ENCODE peak calls at places on chromosomes 4 and X, in five cellular contexts. U, G, P, V and X are unnamed samples.

GRCh38 chr4:149493492-149493891 is 322.2 kb downstream of the IQCM start:
- DNase-seq in V (no peak), G (no peak), U (no peak), P (no peak), X (no peak)

GRCh38 chrX:112800901-112801775 is 39.5 kb downstream of the AMOT start:
- DNase-seq in G (no peak), U (no peak), V (no peak), P (no peak), X (no peak)

GRCh38 chrX:116317409-116317808 is 119.0 kb upstream of the SLC6A14 start:
- DNase-seq in U (no peak), V (peak), G (peak), P (no peak), X (peak)

GRCh38 chr4:98539299-98539698 is 119.1 kb downstream of the TSPAN5 start:
- DNase-seq in U (no peak), P (no peak), G (no peak), V (no peak), X (no peak)

GRCh38 chr4:139872274-139872673 is 206.7 kb downstream of the MGST2 start:
- DNase-seq in P (no peak), U (no peak), V (peak), G (no peak), X (no peak)

GRCh38 chrX:13263560-13264251 is 56.1 kb downstream of the ATXN3L start:
- DNase-seq in P (no peak), U (no peak), V (no peak), G (no peak), X (no peak)

GRCh38 chrX:20517565-20517964 is 250.9 kb upstream of the RPS6KA3 start:
- DNase-seq in G (no peak), U (no peak), V (no peak), P (no peak), X (no peak)

GRCh38 chr4:26780524-26780923 is 80.1 kb upstream of the STIM2 start:
- DNase-seq in G (no peak), P (peak), U (no peak), V (peak), X (no peak)

GRCh38 chr4:52823478-52824092 is 38.5 kb upstream of the RASL11B start:
- DNase-seq in P (no peak), G (no peak), V (peak), U (no peak), X (no peak)

GRCh38 chrX:110568396-110568795 is 209.7 kb downstream of the RTL9 start:
- DNase-seq in U (no peak), V (no peak), G (no peak), P (no peak), X (no peak)

GRCh38 chr4:155392486-155393184 is 15.9 kb upstream of the MAP9 start:
- DNase-seq in U (no peak), P (no peak), V (peak), G (no peak), X (no peak)

GRCh38 chr4:186942745-186943606 is 219.3 kb upstream of the FAT1 start:
- DNase-seq in P (peak), G (no peak), U (no peak), V (peak), X (no peak)

GRCh38 chr4:153018716-153019115 is 82.6 kb downstream of the FHDC1 start:
- DNase-seq in U (no peak), V (no peak), P (no peak), G (no peak), X (peak)

GRCh38 chr4:11545651-11546050 is 117.0 kb upstream of the HS3ST1 start:
- DNase-seq in G (no peak), V (no peak), U (no peak), P (no peak), X (no peak)

GRCh38 chrX:108186811-108187210 is 95.2 kb downstream of the ATG4A start:
- DNase-seq in P (no peak), U (no peak), G (no peak), V (peak), X (no peak)

GRCh38 chr4:187664011-187664410 is 331.6 kb upstream of the ZFP42 start:
- DNase-seq in U (no peak), G (no peak), P (no peak), V (no peak), X (no peak)

GRCh38 chr4:16914208-16914607 is 15.8 kb upstream of the LDB2 start:
- DNase-seq in G (no peak), P (peak), V (peak), U (no peak), X (no peak)

GRCh38 chrX:12978205-12979010 is 3.5 kb downstream of the TMSB4X start:
- DNase-seq in P (peak), G (peak), U (no peak), V (peak), X (peak)

GRCh38 chr4:83889802-83890201 is 353.9 kb downstream of the GPAT3 start:
- DNase-seq in P (no peak), G (no peak), V (peak), U (no peak), X (no peak)

GRCh38 chr4:2699534-2699933 is 56.6 kb downstream of the TNIP2 start:
- DNase-seq in P (no peak), U (no peak), V (no peak), G (no peak), X (no peak)

GRCh38 chrX:112816908-112817307 is 23.7 kb downstream of the AMOT start:
- DNase-seq in G (no peak), U (no peak), V (no peak), P (no peak), X (no peak)

GRCh38 chr4:88533937-88534750 is 10.6 kb upstream of the PYURF start:
- DNase-seq in P (no peak), U (no peak), V (peak), G (no peak), X (no peak)

GRCh38 chrX:127313638-127314037 is 494.1 kb downstream of the PRR32 start:
- DNase-seq in G (no peak), V (no peak), P (no peak), U (no peak), X (no peak)

GRCh38 chrX:129188223-129188622 is 335.1 kb downstream of the SMARCA1 start:
- DNase-seq in V (no peak), G (no peak), U (no peak), P (no peak), X (no peak)
- TF ChIP-seq CTCF in V (no peak), G (no peak), U (no peak), P (no peak), X (no peak)

GRCh38 chr4:69830529-69831269 is 29.2 kb downstream of the SULT1E1 start:
- DNase-seq in V (peak), G (no peak), P (no peak), U (no peak), X (no peak)
- TF ChIP-seq CTCF in V (peak), G (no peak), P (no peak), U (no peak), X (no peak)

GRCh38 chr4:7157140-7157488 is 35.2 kb upstream of the SORCS2 start:
- DNase-seq in G (no peak), V (no peak), P (no peak), U (peak), X (no peak)

GRCh38 chr4:7158081-7158750 is 34.1 kb upstream of the SORCS2 start:
- DNase-seq in P (no peak), U (peak), V (no peak), G (no peak), X (no peak)

GRCh38 chr4:7157666-7158065 is 34.7 kb upstream of the SORCS2 start:
- DNase-seq in P (no peak), G (no peak), V (no peak), U (peak), X (no peak)

GRCh38 chr4:7155611-7156071 is 36.7 kb upstream of the SORCS2 start:
- DNase-seq in U (peak), P (no peak), V (peak), G (no peak), X (peak)

GRCh38 chr4:7156273-7157139 is 35.8 kb upstream of the SORCS2 start:
- DNase-seq in G (no peak), V (peak), P (no peak), U (peak), X (peak)
- TF ChIP-seq CTCF in G (peak), V (peak), P (peak), U (peak), X (peak)

GRCh38 chrX:141935645-141936044 is 32.0 kb downstream of the MAGEC1 start:
- DNase-seq in V (no peak), U (no peak), G (no peak), P (no peak), X (no peak)

GRCh38 chrX:141936080-141936479 is 32.4 kb downstream of the MAGEC1 start:
- DNase-seq in U (no peak), V (peak), P (no peak), G (no peak), X (no peak)
- TF ChIP-seq CTCF in U (no peak), V (peak), P (peak), G (no peak), X (no peak)

GRCh38 chr4:9765091-9765490 is 16.3 kb upstream of the DRD5 start:
- DNase-seq in U (no peak), P (peak), G (no peak), V (peak), X (peak)
- TF ChIP-seq CTCF in U (peak), P (peak), G (peak), V (peak), X (peak)

GRCh38 chr4:66229885-66230284 is 559.6 kb upstream of the EPHA5 start:
- DNase-seq in G (no peak), U (no peak), P (no peak), V (no peak), X (no peak)

DNA sequence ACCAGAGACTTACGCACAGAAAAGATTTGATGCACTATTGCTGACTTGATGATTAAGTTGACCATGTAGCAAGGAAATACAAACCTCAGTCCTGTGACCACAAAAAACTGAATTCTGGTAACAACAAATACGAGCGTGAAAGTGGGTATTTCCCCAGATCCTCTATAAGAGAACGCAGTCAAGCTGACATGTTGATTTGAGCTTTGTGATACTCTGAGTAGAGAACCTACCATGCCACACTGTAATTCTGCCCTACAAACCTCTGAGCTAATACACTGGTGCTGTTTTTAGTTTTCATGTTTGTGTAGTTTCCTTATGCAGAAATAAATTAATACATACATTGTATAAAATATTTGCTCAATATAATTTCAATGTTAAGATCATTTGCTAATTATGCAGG is 565.6 kb upstream of the EPHA5 start:
- DNase-seq in V (no peak), G (no peak), U (no peak), P (no peak), X (no peak)
- TF ChIP-seq CTCF in V (no peak), G (no peak), U (no peak), P (no peak), X (no peak)

GRCh38 chrX:68728186-68728585 is 80.7 kb downstream of the STARD8 start:
- DNase-seq in G (no peak), V (no peak), U (no peak), P (no peak), X (no peak)
- TF ChIP-seq CTCF in G (no peak), V (no peak), U (no peak), P (no peak), X (no peak)